ENCODE peak calls at places on chromosomes 11 and 22, in nine cellular contexts. One of them, this sample, is unnamed.

GRCh38 chr11:86416494-86416893 is 41.8 kb downstream of the CCDC81 start:
- DNase-seq in spleen: no peak
- DNase-seq in nephron progenitor cell: no peak
- DNase-seq in tibial nerve: no peak
- DNase-seq in ascending aorta: no peak
- DNase-seq in type B pancreatic cell: no peak
- DNase-seq in body of pancreas: no peak
- DNase-seq in CD8-positive, alpha-beta T cell: no peak
- DNase-seq in OCI-LY7: no peak
- DNase-seq in this sample: no peak

GRCh38 chr11:119641991-119642745 is 86.8 kb downstream of the NECTIN1 start:
- DNase-seq in ascending aorta: no peak
- DNase-seq in tibial nerve: no peak
- DNase-seq in OCI-LY7: peak
- DNase-seq in spleen: no peak
- DNase-seq in CD8-positive, alpha-beta T cell: peak
- DNase-seq in body of pancreas: peak
- DNase-seq in type B pancreatic cell: no peak
- DNase-seq in nephron progenitor cell: no peak
- DNase-seq in this sample: no peak

GRCh38 chr22:27474711-27475547 is 326.6 kb downstream of the MN1 start:
- DNase-seq in type B pancreatic cell: no peak
- DNase-seq in tibial nerve: no peak
- DNase-seq in CD8-positive, alpha-beta T cell: no peak
- DNase-seq in spleen: no peak
- DNase-seq in ascending aorta: no peak
- DNase-seq in OCI-LY7: no peak
- DNase-seq in nephron progenitor cell: no peak
- DNase-seq in body of pancreas: no peak
- DNase-seq in this sample: peak

GRCh38 chr22:44997060-44997459 is 12.7 kb downstream of the PHF21B start:
- DNase-seq in OCI-LY7: no peak
- DNase-seq in spleen: no peak
- DNase-seq in CD8-positive, alpha-beta T cell: no peak
- DNase-seq in tibial nerve: no peak
- DNase-seq in body of pancreas: no peak
- DNase-seq in type B pancreatic cell: no peak
- DNase-seq in nephron progenitor cell: no peak
- DNase-seq in ascending aorta: no peak
- DNase-seq in this sample: no peak

GRCh38 chr11:125168875-125169537 is 4.5 kb downstream of the PKNOX2 start:
- DNase-seq in OCI-LY7: no peak
- DNase-seq in tibial nerve: no peak
- DNase-seq in nephron progenitor cell: no peak
- DNase-seq in CD8-positive, alpha-beta T cell: no peak
- DNase-seq in spleen: peak
- DNase-seq in body of pancreas: peak
- DNase-seq in type B pancreatic cell: no peak
- DNase-seq in ascending aorta: no peak
- DNase-seq in this sample: no peak

GRCh38 chr11:60993611-60994010 is 22.1 kb downstream of the CD6 start:
- DNase-seq in CD8-positive, alpha-beta T cell: no peak
- DNase-seq in OCI-LY7: no peak
- DNase-seq in ascending aorta: no peak
- DNase-seq in body of pancreas: no peak
- DNase-seq in tibial nerve: no peak
- DNase-seq in spleen: no peak
- DNase-seq in nephron progenitor cell: no peak
- DNase-seq in type B pancreatic cell: no peak
- DNase-seq in this sample: no peak

GRCh38 chr11:61718046-61718531 is 34.3 kb upstream of the MYRF start:
- DNase-seq in body of pancreas: no peak
- DNase-seq in type B pancreatic cell: no peak
- DNase-seq in CD8-positive, alpha-beta T cell: no peak
- DNase-seq in spleen: no peak
- DNase-seq in nephron progenitor cell: no peak
- DNase-seq in OCI-LY7: no peak
- DNase-seq in tibial nerve: no peak
- DNase-seq in ascending aorta: no peak
- DNase-seq in this sample: no peak

GRCh38 chr11:68447015-68447801 is 13.3 kb upstream of the PPP6R3 start:
- DNase-seq in CD8-positive, alpha-beta T cell: peak
- DNase-seq in OCI-LY7: peak
- DNase-seq in ascending aorta: no peak
- DNase-seq in type B pancreatic cell: no peak
- DNase-seq in body of pancreas: peak
- DNase-seq in spleen: peak
- DNase-seq in nephron progenitor cell: peak
- DNase-seq in tibial nerve: peak
- DNase-seq in this sample: peak

GRCh38 chr22:36180038-36180880 is 19.7 kb upstream of the APOL3 start:
- DNase-seq in OCI-LY7: peak
- DNase-seq in type B pancreatic cell: no peak
- DNase-seq in spleen: peak
- DNase-seq in CD8-positive, alpha-beta T cell: peak
- DNase-seq in tibial nerve: peak
- DNase-seq in body of pancreas: peak
- DNase-seq in nephron progenitor cell: peak
- DNase-seq in ascending aorta: peak
- DNase-seq in this sample: no peak

GRCh38 chr22:42338502-42338901 is 68.0 kb upstream of the TCF20 start:
- DNase-seq in tibial nerve: no peak
- DNase-seq in CD8-positive, alpha-beta T cell: no peak
- DNase-seq in nephron progenitor cell: no peak
- DNase-seq in body of pancreas: no peak
- DNase-seq in type B pancreatic cell: no peak
- DNase-seq in spleen: no peak
- DNase-seq in ascending aorta: no peak
- DNase-seq in OCI-LY7: no peak
- DNase-seq in this sample: no peak

GRCh38 chr22:30187726-30188407 is 58.7 kb downstream of the LIF start:
- DNase-seq in CD8-positive, alpha-beta T cell: no peak
- DNase-seq in nephron progenitor cell: no peak
- DNase-seq in OCI-LY7: no peak
- DNase-seq in tibial nerve: no peak
- DNase-seq in type B pancreatic cell: no peak
- DNase-seq in body of pancreas: no peak
- DNase-seq in spleen: no peak
- DNase-seq in ascending aorta: no peak
- DNase-seq in this sample: no peak

GRCh38 chr22:40635940-40636379 is 559 bp downstream of the MRTFA start:
- DNase-seq in OCI-LY7: peak
- DNase-seq in CD8-positive, alpha-beta T cell: peak
- DNase-seq in nephron progenitor cell: no peak
- DNase-seq in type B pancreatic cell: no peak
- DNase-seq in body of pancreas: no peak
- DNase-seq in ascending aorta: no peak
- DNase-seq in tibial nerve: no peak
- DNase-seq in spleen: no peak
- DNase-seq in this sample: no peak

GRCh38 chr22:49372530-49373288 is 455.0 kb downstream of the BRD1 start:
- DNase-seq in type B pancreatic cell: peak
- DNase-seq in ascending aorta: no peak
- DNase-seq in tibial nerve: no peak
- DNase-seq in CD8-positive, alpha-beta T cell: no peak
- DNase-seq in body of pancreas: no peak
- DNase-seq in OCI-LY7: no peak
- DNase-seq in spleen: peak
- DNase-seq in nephron progenitor cell: peak
- DNase-seq in this sample: no peak

GRCh38 chr22:17063372-17064106 is 21.3 kb upstream of the IL17RA start:
- DNase-seq in CD8-positive, alpha-beta T cell: no peak
- DNase-seq in OCI-LY7: no peak
- DNase-seq in body of pancreas: peak
- DNase-seq in type B pancreatic cell: no peak
- DNase-seq in tibial nerve: peak
- DNase-seq in ascending aorta: no peak
- DNase-seq in spleen: no peak
- DNase-seq in nephron progenitor cell: no peak
- DNase-seq in this sample: no peak

GRCh38 chr11:31240340-31240904 is 129.1 kb downstream of the DCDC1 start:
- DNase-seq in nephron progenitor cell: peak
- DNase-seq in type B pancreatic cell: no peak
- DNase-seq in ascending aorta: no peak
- DNase-seq in body of pancreas: peak
- DNase-seq in tibial nerve: peak
- DNase-seq in CD8-positive, alpha-beta T cell: peak
- DNase-seq in spleen: no peak
- DNase-seq in OCI-LY7: peak
- DNase-seq in this sample: no peak

GRCh38 chr11:31237819-31238771 is 131.4 kb downstream of the DCDC1 start:
- DNase-seq in spleen: no peak
- DNase-seq in CD8-positive, alpha-beta T cell: no peak
- DNase-seq in ascending aorta: no peak
- DNase-seq in nephron progenitor cell: peak
- DNase-seq in body of pancreas: no peak
- DNase-seq in type B pancreatic cell: no peak
- DNase-seq in OCI-LY7: no peak
- DNase-seq in tibial nerve: no peak
- DNase-seq in this sample: no peak

GRCh38 chr11:31233425-31233824 is 136.1 kb downstream of the DCDC1 start:
- DNase-seq in tibial nerve: no peak
- DNase-seq in body of pancreas: no peak
- DNase-seq in nephron progenitor cell: no peak
- DNase-seq in ascending aorta: no peak
- DNase-seq in CD8-positive, alpha-beta T cell: no peak
- DNase-seq in spleen: no peak
- DNase-seq in type B pancreatic cell: no peak
- DNase-seq in OCI-LY7: no peak
- DNase-seq in this sample: no peak

DNA sequence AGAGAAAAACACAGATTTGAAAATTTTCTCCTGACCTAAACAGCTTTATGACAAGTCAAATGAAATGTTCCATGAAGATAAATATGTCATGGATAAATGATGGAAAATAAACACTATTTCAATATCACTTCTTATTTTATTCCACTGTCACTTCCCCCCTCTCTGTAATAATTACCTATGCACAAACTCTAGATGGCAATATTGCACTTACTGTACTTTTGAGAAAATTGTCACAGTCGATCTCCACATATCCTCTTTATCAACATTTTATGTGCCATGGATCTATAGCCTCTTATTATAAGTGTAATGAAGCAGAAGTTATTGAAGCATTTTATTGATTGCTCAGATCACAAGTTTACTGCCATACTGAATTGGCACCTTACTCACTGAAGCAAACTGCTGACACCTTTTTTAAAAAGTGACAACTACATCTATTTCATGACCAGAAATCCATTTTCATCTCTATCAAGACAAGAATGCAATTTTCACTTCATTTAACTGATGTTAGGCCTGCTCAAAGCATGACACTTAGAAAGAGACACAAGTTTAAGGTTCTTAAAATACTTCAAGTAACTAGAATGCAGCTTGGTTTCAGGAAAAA is 133.4 kb downstream of the DCDC1 start:
- DNase-seq in OCI-LY7: peak
- DNase-seq in type B pancreatic cell: no peak
- DNase-seq in ascending aorta: no peak
- DNase-seq in tibial nerve: no peak
- DNase-seq in CD8-positive, alpha-beta T cell: no peak
- DNase-seq in body of pancreas: no peak
- DNase-seq in nephron progenitor cell: no peak
- DNase-seq in spleen: no peak
- DNase-seq in this sample: no peak
- TF ChIP-seq CTCF in OCI-LY7: peak
- TF ChIP-seq CTCF in type B pancreatic cell: peak
- TF ChIP-seq CTCF in ascending aorta: no peak
- TF ChIP-seq CTCF in tibial nerve: peak
- TF ChIP-seq CTCF in CD8-positive, alpha-beta T cell: peak
- TF ChIP-seq CTCF in body of pancreas: peak
- TF ChIP-seq CTCF in nephron progenitor cell: no peak
- TF ChIP-seq CTCF in spleen: no peak
- TF ChIP-seq CTCF in this sample: no peak

GRCh38 chr11:17036666-17037658 is 22.7 kb upstream of the PLEKHA7 start:
- DNase-seq in ascending aorta: no peak
- DNase-seq in nephron progenitor cell: no peak
- DNase-seq in type B pancreatic cell: no peak
- DNase-seq in OCI-LY7: peak
- DNase-seq in body of pancreas: peak
- DNase-seq in tibial nerve: no peak
- DNase-seq in spleen: no peak
- DNase-seq in CD8-positive, alpha-beta T cell: no peak
- DNase-seq in this sample: no peak
- TF ChIP-seq CTCF in ascending aorta: no peak
- TF ChIP-seq CTCF in nephron progenitor cell: no peak
- TF ChIP-seq CTCF in type B pancreatic cell: no peak
- TF ChIP-seq CTCF in OCI-LY7: peak
- TF ChIP-seq CTCF in body of pancreas: peak
- TF ChIP-seq CTCF in tibial nerve: no peak
- TF ChIP-seq CTCF in spleen: no peak
- TF ChIP-seq CTCF in CD8-positive, alpha-beta T cell: no peak
- TF ChIP-seq CTCF in this sample: no peak

DNA sequence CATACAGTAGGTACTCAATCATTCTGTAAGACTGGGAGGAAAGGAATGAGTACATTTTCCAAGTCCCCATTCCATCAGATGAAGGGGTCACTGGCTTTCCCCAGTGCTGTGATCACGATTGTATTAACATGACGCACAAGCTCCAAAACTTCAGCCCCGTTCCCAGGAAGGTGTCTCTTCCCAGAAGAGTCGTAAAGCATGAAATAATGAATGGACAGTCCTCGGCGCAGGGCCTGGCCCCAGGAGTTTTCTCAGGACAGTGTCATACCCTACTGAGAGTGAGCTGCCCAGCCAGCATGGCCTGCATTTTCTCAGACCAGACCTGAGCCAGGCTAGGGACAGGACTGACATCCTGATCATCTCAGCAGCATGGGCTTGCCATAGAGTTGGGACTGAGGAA is 80.7 kb downstream of the PARVA start:
- DNase-seq in nephron progenitor cell: no peak
- DNase-seq in spleen: no peak
- DNase-seq in ascending aorta: no peak
- DNase-seq in OCI-LY7: no peak
- DNase-seq in body of pancreas: no peak
- DNase-seq in type B pancreatic cell: no peak
- DNase-seq in CD8-positive, alpha-beta T cell: no peak
- DNase-seq in tibial nerve: no peak
- DNase-seq in this sample: no peak
- TF ChIP-seq CTCF in nephron progenitor cell: no peak
- TF ChIP-seq CTCF in spleen: no peak
- TF ChIP-seq CTCF in ascending aorta: no peak
- TF ChIP-seq CTCF in OCI-LY7: no peak
- TF ChIP-seq CTCF in body of pancreas: no peak
- TF ChIP-seq CTCF in type B pancreatic cell: no peak
- TF ChIP-seq CTCF in CD8-positive, alpha-beta T cell: no peak
- TF ChIP-seq CTCF in tibial nerve: no peak
- TF ChIP-seq CTCF in this sample: no peak

DNA sequence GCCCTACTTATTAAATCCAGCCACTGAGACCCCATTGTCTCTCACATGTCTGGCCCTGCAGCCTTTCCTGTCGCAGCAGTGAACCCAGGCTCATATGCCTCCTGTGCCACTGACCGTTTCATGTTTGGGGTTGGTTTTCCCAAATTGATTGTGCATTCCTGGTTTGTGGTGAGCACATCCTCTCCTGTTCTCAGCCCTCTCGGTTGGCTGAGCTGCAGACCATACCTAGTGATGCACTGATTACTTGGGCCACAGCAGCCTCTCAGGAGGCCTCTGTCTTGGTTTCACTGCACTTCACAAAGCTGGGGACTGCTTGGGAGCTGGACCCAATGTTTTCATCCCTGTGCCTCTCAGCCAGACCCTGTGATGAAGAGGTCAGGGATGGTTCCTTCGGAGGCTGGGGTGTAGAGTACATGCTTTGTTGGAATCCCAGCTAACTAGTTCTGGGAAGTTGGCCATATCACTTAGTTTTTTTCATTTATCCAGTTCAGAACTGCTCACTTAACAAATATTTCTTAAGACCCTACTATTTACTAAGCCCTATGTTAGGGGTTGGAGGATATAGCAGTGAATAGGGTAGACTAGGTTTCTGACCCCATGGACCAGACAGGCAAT is 30.9 kb downstream of the PARVA start:
- DNase-seq in spleen: no peak
- DNase-seq in OCI-LY7: no peak
- DNase-seq in tibial nerve: no peak
- DNase-seq in type B pancreatic cell: no peak
- DNase-seq in CD8-positive, alpha-beta T cell: no peak
- DNase-seq in body of pancreas: no peak
- DNase-seq in nephron progenitor cell: no peak
- DNase-seq in ascending aorta: no peak
- DNase-seq in this sample: no peak
- TF ChIP-seq CTCF in spleen: no peak
- TF ChIP-seq CTCF in OCI-LY7: no peak
- TF ChIP-seq CTCF in tibial nerve: no peak
- TF ChIP-seq CTCF in type B pancreatic cell: no peak
- TF ChIP-seq CTCF in CD8-positive, alpha-beta T cell: no peak
- TF ChIP-seq CTCF in body of pancreas: no peak
- TF ChIP-seq CTCF in nephron progenitor cell: no peak
- TF ChIP-seq CTCF in ascending aorta: no peak
- TF ChIP-seq CTCF in this sample: no peak

This sample was measured in mesothelial cell of epicardium.